ENCODE peak calls at places on chromosomes 11 and 22, in seven cellular contexts. V is adrenal gland; J is left lung; B is tibial nerve; R is left ventricle myocardium inferior; T is kidney; D is CD4-positive, alpha-beta T cell. M is an unnamed sample. For H3K9me3, the result is how much of the 10 kb centered on the place peaks cover.

GRCh38 chr11:17351510-17352176 is at the start of gene NCR3LG1:
- DNase-seq in V (peak), J (peak), B (peak), R (peak), T (peak), D (peak), M (peak)

GRCh38 chr22:26981520-26981919 is 324.1 kb downstream of the MIAT start:
- DNase-seq in V (no peak), J (no peak), B (no peak), R (no peak), T (no peak), D (no peak), M (peak)

GRCh38 chr22:21936151-21936778 is 16.4 kb downstream of the PPM1F start:
- DNase-seq in V (peak), J (peak), B (no peak), R (no peak), T (no peak), D (no peak), M (no peak)

GRCh38 chr11:74540270-74540669 is 46.7 kb upstream of the LIPT2 start:
- DNase-seq in V (no peak), J (no peak), B (no peak), R (no peak), T (no peak), D (no peak), M (no peak)

GRCh38 chr11:45621541-45621940 is 43.9 kb downstream of the CHST1 start:
- DNase-seq in V (no peak), J (no peak), B (no peak), R (no peak), T (no peak), D (no peak), M (no peak)

GRCh38 chr11:72091292-72091691 is 10.6 kb downstream of the LRRC51 start:
- DNase-seq in V (peak), J (peak), B (peak), R (peak), T (no peak), D (peak), M (peak)

GRCh38 chr22:35947794-35948425 is 80.7 kb downstream of the RBFOX2 start:
- DNase-seq in V (no peak), J (no peak), B (no peak), R (no peak), T (no peak), D (no peak), M (no peak)

GRCh38 chr11:112564228-112564955 is 303.7 kb upstream of the PLET1 start:
- DNase-seq in V (peak), J (no peak), B (peak), R (peak), T (no peak), D (no peak), M (no peak)

GRCh38 chr11:73306069-73306468 is 2.0 kb upstream of the ARHGEF17 start:
- DNase-seq in V (no peak), J (no peak), B (no peak), R (no peak), T (no peak), D (no peak), M (no peak)
- TF ChIP-seq CTCF in V (no peak), J (no peak), B (no peak), R (no peak), T (no peak), D (no peak), M (no peak)

GRCh38 chr11:63489879-63490278 is 1.1 kb downstream of the PLAAT5 start:
- DNase-seq in V (no peak), J (no peak), B (no peak), R (no peak), T (no peak), D (no peak), M (no peak)
- H3K9me3 ChIP-seq in V (under half), J (under half), B (under half), R (under half), T (under half), D (under half), M (under half)

GRCh38 chr22:48051796-48052620 is 1289.6 kb downstream of the TBC1D22A start:
- DNase-seq in V (peak), J (no peak), B (no peak), R (no peak), T (no peak), D (no peak), M (no peak)
- TF ChIP-seq CTCF in V (no peak), J (no peak), B (no peak), R (no peak), T (no peak), D (no peak), M (no peak)

DNA sequence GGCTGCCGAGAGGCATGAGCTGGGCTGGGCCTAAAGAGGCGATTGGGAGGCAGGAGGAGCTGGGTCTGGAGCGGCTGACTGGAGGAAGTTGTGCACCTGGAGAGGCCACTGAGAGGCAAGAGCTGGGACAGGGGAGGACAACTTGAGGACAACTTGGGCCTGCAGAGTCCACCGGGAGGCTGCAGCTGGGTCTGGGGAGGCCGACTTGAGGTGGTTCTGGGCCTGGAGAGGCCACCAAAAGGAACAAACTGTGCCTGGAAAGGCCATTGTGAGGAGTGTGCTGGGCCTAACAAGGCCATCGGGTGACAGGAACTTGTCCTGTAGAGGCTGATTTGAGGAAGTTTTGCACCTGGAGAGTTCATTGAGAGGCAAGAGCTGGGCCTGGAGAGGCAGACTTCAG is 41.5 kb downstream of the OR4C45 start:
- DNase-seq in V (no peak), J (no peak), B (no peak), R (no peak), T (no peak), D (no peak), M (no peak)
- H3K9me3 ChIP-seq in V (under half), J (under half), B (under half), R (under half), T (under half), D (under half), M (under half)

GRCh38 chr11:77113382-77114088 is 10.9 kb downstream of the OMP start:
- DNase-seq in V (peak), J (no peak), B (no peak), R (no peak), T (no peak), D (no peak), M (no peak)
- TF ChIP-seq CTCF in V (peak), J (peak), B (peak), R (peak), T (peak), D (peak), M (no peak)

DNA sequence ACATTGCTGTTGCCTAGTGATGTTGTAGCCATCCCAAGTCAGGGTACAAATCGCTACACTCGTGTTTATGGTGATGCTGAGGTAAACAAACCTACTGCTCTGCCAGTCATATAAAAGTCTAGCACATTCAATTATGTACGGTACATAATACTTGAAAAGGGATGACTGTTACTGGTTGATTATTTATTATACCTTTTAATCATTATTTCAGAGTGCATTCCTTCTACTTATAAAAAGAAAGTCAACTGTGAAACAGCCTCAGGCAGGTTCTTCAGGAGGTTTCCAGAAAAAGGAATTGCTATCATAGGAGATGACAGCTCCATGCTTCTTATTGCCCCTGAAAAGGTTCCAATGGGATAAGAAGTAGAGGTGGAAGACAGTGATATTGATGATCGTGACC is 652.5 kb upstream of the KIRREL3 start:
- DNase-seq in V (no peak), J (no peak), B (no peak), R (no peak), T (no peak), D (no peak), M (no peak)
- H3K9me3 ChIP-seq in V (under half), J (under half), B (under half), R (under half), T (under half), D (under half), M (under half)

DNA sequence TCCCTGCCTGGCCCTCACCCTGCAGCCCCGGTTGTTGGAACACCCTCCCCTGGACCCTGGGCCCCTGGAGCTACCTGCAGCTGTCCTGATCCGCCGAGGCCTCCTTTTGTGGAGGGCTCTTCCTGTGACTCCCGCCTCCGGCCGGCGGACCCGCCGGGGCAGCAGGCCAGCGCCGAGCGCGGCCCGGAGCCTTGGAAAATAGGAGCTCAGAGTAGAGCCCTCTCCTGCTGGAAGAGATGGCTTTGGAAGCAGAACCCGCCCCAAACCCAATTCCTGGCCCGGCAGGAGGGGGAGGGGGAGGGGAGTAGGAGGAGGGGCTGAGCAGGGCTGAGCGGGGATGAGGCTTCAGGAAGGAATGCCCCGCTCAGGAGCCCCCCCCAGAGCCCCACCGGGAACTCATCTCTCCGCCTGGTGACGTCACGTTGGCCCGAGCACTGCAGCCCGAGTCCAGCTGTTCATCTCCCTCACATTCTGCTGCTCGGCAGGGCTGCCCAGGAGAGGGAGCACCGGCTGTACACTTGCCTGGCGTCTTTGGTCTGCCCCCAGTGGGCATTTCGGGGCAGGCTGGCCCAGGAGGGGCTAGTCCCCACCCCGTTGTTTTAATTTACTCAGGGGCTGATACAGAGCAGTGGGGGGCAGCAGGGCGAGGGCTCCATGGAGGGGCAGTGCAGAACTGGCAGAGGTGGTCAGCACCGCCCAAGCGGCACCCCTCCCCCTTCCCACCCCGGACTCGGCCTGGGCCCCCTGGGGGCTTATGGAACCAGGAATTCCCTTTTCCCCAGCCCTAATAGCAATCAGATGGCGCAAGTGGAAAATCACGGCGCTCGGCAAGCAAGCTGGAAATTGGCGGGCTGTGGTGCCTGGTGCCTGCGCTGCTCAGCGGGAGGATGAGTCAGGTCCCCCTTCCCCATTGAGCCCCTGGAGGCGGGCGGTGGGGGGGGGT is at the start of gene MRGPRF:
- DNase-seq in V (peak), J (peak), B (peak), R (peak), T (peak), D (no peak), M (peak)
- TF ChIP-seq CTCF in V (peak), J (no peak), B (peak), R (peak), T (peak), D (no peak), M (peak)

GRCh38 chr11:41955635-41956400 is 496.4 kb upstream of the LRRC4C start:
- DNase-seq in V (no peak), J (no peak), B (no peak), R (no peak), T (no peak), D (no peak), M (no peak)

GRCh38 chr11:41950470-41951143 is 491.2 kb upstream of the LRRC4C start:
- DNase-seq in V (no peak), J (no peak), B (no peak), R (no peak), T (no peak), D (no peak), M (no peak)

GRCh38 chr11:41954034-41954433 is 494.6 kb upstream of the LRRC4C start:
- DNase-seq in V (no peak), J (no peak), B (no peak), R (no peak), T (no peak), D (no peak), M (no peak)
- H3K9me3 ChIP-seq in V (under half), J (under half), B (under half), R (under half), T (under half), D (under half), M (under half)